ENCODE peak calls at places on chromosomes 12 and 14, in six cellular contexts. One of them, this sample, is unnamed.

GRCh38 chr14:105622329-105622955 is 96.1 kb downstream of the TMEM121 start:
- DNase-seq in astrocyte: no peak
- DNase-seq in right lobe of liver: no peak
- DNase-seq in PC-3: no peak
- DNase-seq in left ventricle myocardium inferior: no peak
- DNase-seq in adrenal gland: no peak
- DNase-seq in this sample: no peak

GRCh38 chr14:97120204-97121120 is 323.3 kb downstream of the VRK1 start:
- DNase-seq in astrocyte: no peak
- DNase-seq in left ventricle myocardium inferior: no peak
- DNase-seq in PC-3: peak; percentile 30
- DNase-seq in adrenal gland: no peak
- DNase-seq in right lobe of liver: no peak
- DNase-seq in this sample: no peak

GRCh38 chr12:62434504-62435336 is 31.9 kb upstream of the MON2 start:
- DNase-seq in PC-3: peak; percentile 58
- DNase-seq in adrenal gland: no peak
- DNase-seq in astrocyte: no peak
- DNase-seq in left ventricle myocardium inferior: no peak
- DNase-seq in right lobe of liver: no peak
- DNase-seq in this sample: no peak

GRCh38 chr12:3419538-3419937 is 71.5 kb upstream of the PRMT8 start:
- DNase-seq in astrocyte: no peak
- DNase-seq in right lobe of liver: no peak
- DNase-seq in left ventricle myocardium inferior: no peak
- DNase-seq in adrenal gland: no peak
- DNase-seq in PC-3: no peak
- DNase-seq in this sample: no peak

GRCh38 chr12:16019131-16019530 is 108.0 kb downstream of the DERA start:
- DNase-seq in left ventricle myocardium inferior: no peak
- DNase-seq in right lobe of liver: no peak
- DNase-seq in adrenal gland: no peak
- DNase-seq in astrocyte: peak; percentile 59
- DNase-seq in PC-3: no peak
- DNase-seq in this sample: peak; percentile 4

GRCh38 chr14:54652890-54653201 is 85.9 kb downstream of the SAMD4A start:
- DNase-seq in right lobe of liver: no peak
- DNase-seq in PC-3: no peak
- DNase-seq in astrocyte: no peak
- DNase-seq in left ventricle myocardium inferior: no peak
- DNase-seq in adrenal gland: no peak
- DNase-seq in this sample: no peak

GRCh38 chr12:62346817-62347216 is 86.6 kb downstream of the USP15 start:
- DNase-seq in left ventricle myocardium inferior: no peak
- DNase-seq in right lobe of liver: no peak
- DNase-seq in adrenal gland: no peak
- DNase-seq in PC-3: peak; percentile 4
- DNase-seq in astrocyte: no peak
- DNase-seq in this sample: no peak

GRCh38 chr14:99347561-99347960 is 75.6 kb upstream of the BCL11B start:
- DNase-seq in adrenal gland: no peak
- DNase-seq in right lobe of liver: no peak
- DNase-seq in astrocyte: no peak
- DNase-seq in left ventricle myocardium inferior: no peak
- DNase-seq in PC-3: no peak
- DNase-seq in this sample: no peak

GRCh38 chr14:68979722-68980552 is 835 bp upstream of the ACTN1 start:
- DNase-seq in astrocyte: peak; percentile 69
- DNase-seq in left ventricle myocardium inferior: peak; percentile 50
- DNase-seq in right lobe of liver: peak; percentile 74
- DNase-seq in PC-3: peak; percentile 75
- DNase-seq in adrenal gland: no peak
- DNase-seq in this sample: peak; percentile 22

GRCh38 chr12:29561736-29562135 is 64.2 kb upstream of the OVCH1 start:
- DNase-seq in PC-3: peak; percentile 49
- DNase-seq in right lobe of liver: no peak
- DNase-seq in left ventricle myocardium inferior: no peak
- DNase-seq in astrocyte: peak; percentile 18
- DNase-seq in adrenal gland: no peak
- DNase-seq in this sample: no peak

GRCh38 chr12:8890313-8891084 is 23.8 kb upstream of the PHC1 start:
- DNase-seq in right lobe of liver: no peak
- DNase-seq in astrocyte: peak; percentile 25
- DNase-seq in adrenal gland: peak; percentile 62
- DNase-seq in PC-3: peak; percentile 59
- DNase-seq in left ventricle myocardium inferior: no peak
- DNase-seq in this sample: peak; percentile 64

GRCh38 chr14:60095781-60096450 is 4.2 kb downstream of the PCNX4 start:
- DNase-seq in left ventricle myocardium inferior: no peak
- DNase-seq in astrocyte: peak; percentile 79
- DNase-seq in right lobe of liver: no peak
- DNase-seq in adrenal gland: no peak
- DNase-seq in PC-3: peak; percentile 79
- DNase-seq in this sample: peak; percentile 69

GRCh38 chr12:20460956-20461355 is 92.6 kb downstream of the PDE3A start:
- DNase-seq in PC-3: no peak
- DNase-seq in left ventricle myocardium inferior: no peak
- DNase-seq in astrocyte: no peak
- DNase-seq in right lobe of liver: no peak
- DNase-seq in adrenal gland: no peak
- DNase-seq in this sample: no peak

GRCh38 chr12:53965251-53966069 is 7.5 kb upstream of the HOXC11 start:
- DNase-seq in left ventricle myocardium inferior: no peak
- DNase-seq in astrocyte: no peak
- DNase-seq in adrenal gland: no peak
- DNase-seq in PC-3: no peak
- DNase-seq in right lobe of liver: no peak
- DNase-seq in this sample: no peak

GRCh38 chr12:46299846-46300245 is 31.0 kb upstream of the SLC38A1 start:
- DNase-seq in PC-3: no peak
- DNase-seq in astrocyte: no peak
- DNase-seq in right lobe of liver: no peak
- DNase-seq in adrenal gland: no peak
- DNase-seq in left ventricle myocardium inferior: no peak
- DNase-seq in this sample: no peak

GRCh38 chr12:3972576-3972975 is 99.4 kb upstream of the PARP11 start:
- DNase-seq in right lobe of liver: no peak
- DNase-seq in astrocyte: no peak
- DNase-seq in PC-3: no peak
- DNase-seq in adrenal gland: no peak
- DNase-seq in left ventricle myocardium inferior: no peak
- DNase-seq in this sample: no peak

GRCh38 chr12:75642226-75642625 is 130.8 kb upstream of the KRR1 start:
- DNase-seq in PC-3: no peak
- DNase-seq in adrenal gland: no peak
- DNase-seq in astrocyte: peak; percentile 71
- DNase-seq in left ventricle myocardium inferior: no peak
- DNase-seq in right lobe of liver: no peak
- DNase-seq in this sample: no peak

GRCh38 chr14:33475623-33476022 is 475.3 kb downstream of the EGLN3 start:
- DNase-seq in adrenal gland: peak; percentile 30
- DNase-seq in right lobe of liver: no peak
- DNase-seq in astrocyte: no peak
- DNase-seq in PC-3: peak; percentile 77
- DNase-seq in left ventricle myocardium inferior: no peak
- DNase-seq in this sample: peak; percentile 18
- TF ChIP-seq CTCF in adrenal gland: no peak
- TF ChIP-seq CTCF in right lobe of liver: no peak
- TF ChIP-seq CTCF in astrocyte: peak; percentile 37
- TF ChIP-seq CTCF in PC-3: peak; percentile 61
- TF ChIP-seq CTCF in left ventricle myocardium inferior: peak; percentile 40
- TF ChIP-seq CTCF in this sample: no peak

GRCh38 chr12:5458229-5459050 is 26.5 kb downstream of the NTF3 start:
- DNase-seq in PC-3: no peak
- DNase-seq in left ventricle myocardium inferior: no peak
- DNase-seq in right lobe of liver: no peak
- DNase-seq in adrenal gland: no peak
- DNase-seq in astrocyte: no peak
- DNase-seq in this sample: no peak

GRCh38 chr12:5459051-5459782 is 27.3 kb downstream of the NTF3 start:
- DNase-seq in PC-3: no peak
- DNase-seq in adrenal gland: no peak
- DNase-seq in right lobe of liver: no peak
- DNase-seq in left ventricle myocardium inferior: no peak
- DNase-seq in astrocyte: no peak
- DNase-seq in this sample: no peak

GRCh38 chr12:5453471-5453870 is 21.6 kb downstream of the NTF3 start:
- DNase-seq in right lobe of liver: no peak
- DNase-seq in astrocyte: no peak
- DNase-seq in left ventricle myocardium inferior: no peak
- DNase-seq in PC-3: no peak
- DNase-seq in adrenal gland: no peak
- DNase-seq in this sample: no peak

GRCh38 chr12:5456025-5456424 is 24.1 kb downstream of the NTF3 start:
- DNase-seq in left ventricle myocardium inferior: no peak
- DNase-seq in PC-3: no peak
- DNase-seq in adrenal gland: no peak
- DNase-seq in astrocyte: no peak
- DNase-seq in right lobe of liver: no peak
- DNase-seq in this sample: no peak

DNA sequence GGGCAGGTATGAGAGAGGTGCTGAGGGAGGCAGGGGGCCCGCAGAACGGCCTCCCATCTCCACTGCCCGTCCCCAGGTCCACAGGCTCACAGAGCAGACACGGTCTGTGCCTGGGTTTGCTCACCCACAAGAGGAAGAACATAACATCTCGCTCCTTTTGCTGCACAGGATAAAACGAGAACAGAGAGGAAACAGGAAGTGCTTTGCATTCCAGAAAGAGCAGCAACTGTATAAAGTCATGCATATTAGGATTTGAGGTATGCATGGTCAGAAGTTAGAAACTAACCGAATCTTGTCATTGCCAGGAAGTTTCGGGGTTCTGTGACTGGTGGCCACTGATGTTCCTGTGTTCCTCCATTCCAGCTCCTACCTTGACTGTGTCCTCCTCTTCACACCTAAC is 25.0 kb downstream of the NTF3 start:
- DNase-seq in PC-3: no peak
- DNase-seq in right lobe of liver: no peak
- DNase-seq in adrenal gland: no peak
- DNase-seq in left ventricle myocardium inferior: no peak
- DNase-seq in astrocyte: peak; percentile 70
- DNase-seq in this sample: peak; percentile 32
- H3K4me3 ChIP-seq in PC-3: no peak overlapping the region
- H3K4me3 ChIP-seq in right lobe of liver: no peak overlapping the region
- H3K4me3 ChIP-seq in adrenal gland: no peak overlapping the region
- H3K4me3 ChIP-seq in left ventricle myocardium inferior: no peak overlapping the region
- H3K4me3 ChIP-seq in astrocyte: peak overlapping the region; percentile 18
- H3K4me3 ChIP-seq in this sample: no peak overlapping the region

GRCh38 chr14:41230683-41231082 is 376.0 kb upstream of the LRFN5 start:
- DNase-seq in PC-3: no peak
- DNase-seq in astrocyte: no peak
- DNase-seq in left ventricle myocardium inferior: no peak
- DNase-seq in right lobe of liver: no peak
- DNase-seq in adrenal gland: no peak
- DNase-seq in this sample: no peak
- TF ChIP-seq CTCF in PC-3: no peak
- TF ChIP-seq CTCF in astrocyte: no peak
- TF ChIP-seq CTCF in left ventricle myocardium inferior: no peak
- TF ChIP-seq CTCF in right lobe of liver: no peak
- TF ChIP-seq CTCF in adrenal gland: no peak
- TF ChIP-seq CTCF in this sample: no peak

GRCh38 chr12:64631197-64631596 is 20.9 kb downstream of the RASSF3 start:
- DNase-seq in right lobe of liver: no peak
- DNase-seq in astrocyte: no peak
- DNase-seq in PC-3: no peak
- DNase-seq in left ventricle myocardium inferior: no peak
- DNase-seq in adrenal gland: no peak
- DNase-seq in this sample: no peak
- H3K4me3 ChIP-seq in right lobe of liver: no peak overlapping the region
- H3K4me3 ChIP-seq in astrocyte: no peak overlapping the region
- H3K4me3 ChIP-seq in PC-3: no peak overlapping the region
- H3K4me3 ChIP-seq in left ventricle myocardium inferior: no peak overlapping the region
- H3K4me3 ChIP-seq in adrenal gland: no peak overlapping the region
- H3K4me3 ChIP-seq in this sample: no peak overlapping the region

GRCh38 chr14:67436006-67436866 is 24.3 kb upstream of the PLEK2 start:
- DNase-seq in right lobe of liver: no peak
- DNase-seq in astrocyte: no peak
- DNase-seq in left ventricle myocardium inferior: no peak
- DNase-seq in PC-3: no peak
- DNase-seq in adrenal gland: peak; percentile 41
- DNase-seq in this sample: no peak
- TF ChIP-seq CTCF in right lobe of liver: no peak
- TF ChIP-seq CTCF in astrocyte: no peak
- TF ChIP-seq CTCF in left ventricle myocardium inferior: no peak
- TF ChIP-seq CTCF in PC-3: no peak
- TF ChIP-seq CTCF in adrenal gland: no peak
- TF ChIP-seq CTCF in this sample: no peak

GRCh38 chr12:122081697-122082221 is 3.2 kb downstream of the MLXIP start:
- DNase-seq in left ventricle myocardium inferior: peak; percentile 60
- DNase-seq in adrenal gland: no peak
- DNase-seq in right lobe of liver: peak; percentile 58
- DNase-seq in astrocyte: no peak
- DNase-seq in PC-3: peak; percentile 14
- DNase-seq in this sample: peak; percentile 78

GRCh38 chr12:122081108-122081696 is 2.6 kb downstream of the MLXIP start:
- DNase-seq in adrenal gland: no peak
- DNase-seq in left ventricle myocardium inferior: no peak
- DNase-seq in PC-3: peak; percentile 92
- DNase-seq in astrocyte: no peak
- DNase-seq in right lobe of liver: no peak
- DNase-seq in this sample: peak; percentile 88

GRCh38 chr12:122085006-122085405 is 6.5 kb downstream of the MLXIP start:
- DNase-seq in PC-3: no peak
- DNase-seq in adrenal gland: no peak
- DNase-seq in left ventricle myocardium inferior: no peak
- DNase-seq in right lobe of liver: no peak
- DNase-seq in astrocyte: no peak
- DNase-seq in this sample: no peak

GRCh38 chr12:122080149-122081107 is 1.9 kb downstream of the MLXIP start:
- DNase-seq in left ventricle myocardium inferior: peak; percentile 53
- DNase-seq in PC-3: peak; percentile 92
- DNase-seq in astrocyte: peak; percentile 82
- DNase-seq in adrenal gland: peak; percentile 74
- DNase-seq in right lobe of liver: peak; percentile 58
- DNase-seq in this sample: peak; percentile 93

DNA sequence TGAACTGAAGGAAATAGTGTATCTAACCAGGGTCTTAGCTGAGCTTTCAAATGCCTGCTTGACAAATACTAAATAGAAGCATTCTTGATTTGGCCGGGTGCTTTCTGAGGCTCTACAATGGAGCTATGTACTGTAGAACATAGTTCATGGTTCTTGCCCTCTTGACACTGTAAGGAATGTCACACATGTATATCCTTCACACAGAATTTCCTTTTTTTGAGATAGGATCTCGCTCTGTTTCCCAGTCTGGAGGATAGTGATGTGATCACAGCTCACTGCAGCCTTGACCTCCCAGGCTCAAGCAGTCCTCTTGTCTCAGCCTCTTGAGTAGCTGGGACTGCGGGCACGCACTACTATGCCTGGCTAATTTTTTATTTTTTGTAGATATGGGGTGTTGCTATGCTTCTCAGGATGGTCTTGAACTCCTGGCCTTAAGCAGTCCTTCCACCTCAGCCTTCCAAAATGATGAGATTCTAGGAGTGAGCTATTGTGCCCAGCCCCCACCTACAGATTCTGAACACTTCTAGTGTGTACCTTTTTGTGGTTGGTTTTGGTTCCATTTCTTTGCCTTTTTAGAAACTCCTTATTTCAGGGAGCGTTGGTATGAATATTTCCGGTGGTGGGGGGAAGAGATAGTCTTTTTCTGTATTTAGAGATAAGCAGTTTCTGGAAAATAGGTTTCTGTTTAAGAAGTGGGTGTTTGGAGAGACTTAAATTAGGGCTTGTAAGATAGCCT is 4.2 kb downstream of the MLXIP start:
- DNase-seq in right lobe of liver: no peak
- DNase-seq in left ventricle myocardium inferior: no peak
- DNase-seq in PC-3: no peak
- DNase-seq in astrocyte: no peak
- DNase-seq in adrenal gland: no peak
- DNase-seq in this sample: no peak
- H3K4me3 ChIP-seq in right lobe of liver: no peak overlapping the region
- H3K4me3 ChIP-seq in left ventricle myocardium inferior: peak overlapping the region; percentile 91
- H3K4me3 ChIP-seq in PC-3: no peak overlapping the region
- H3K4me3 ChIP-seq in astrocyte: no peak overlapping the region
- H3K4me3 ChIP-seq in adrenal gland: peak overlapping the region; percentile 91
- H3K4me3 ChIP-seq in this sample: no peak overlapping the region

This sample was measured in fibroblast of the aortic adventitia.